ENCODE peak calls at places on chromosome 17, in seven cellular contexts. D is Panc1, G is H1, U is HCT116, A is K562, N is SK-N-SH, R is HepG2. Y is an unnamed sample.

GRCh38 chr17:39364236-39365025 is 37.0 kb downstream of the FBXL20 start:
- DNase-seq in A (peak; percentile 71), D (no peak), U (no peak), R (no peak), N (no peak), G (no peak), Y (no peak)

GRCh38 chr17:61362396-61362795 is 37.2 kb upstream of the TBX2 start:
- DNase-seq in D (no peak), U (no peak), G (no peak), N (no peak), A (no peak), R (no peak), Y (no peak)

GRCh38 chr17:12107905-12108304 is 87.2 kb downstream of the MAP2K4 start:
- DNase-seq in R (no peak), N (no peak), U (no peak), A (no peak), D (no peak), G (no peak), Y (no peak)

GRCh38 chr17:48597775-48598631 is 4.4 kb upstream of the HOXB5 start:
- DNase-seq in D (no peak), G (no peak), R (no peak), A (no peak), N (no peak), U (no peak), Y (no peak)

GRCh38 chr17:65134035-65134434 is 3.1 kb upstream of the RGS9 start:
- DNase-seq in R (no peak), D (no peak), A (no peak), N (no peak), G (no peak), U (no peak), Y (no peak)

GRCh38 chr17:80214878-80215210 is 5.3 kb downstream of the SGSH start:
- DNase-seq in N (no peak), R (no peak), U (no peak), G (no peak), A (no peak), D (no peak), Y (no peak)

GRCh38 chr17:61129876-61130275 is 269.8 kb upstream of the TBX2 start:
- DNase-seq in U (no peak), G (no peak), N (no peak), D (no peak), R (no peak), A (no peak), Y (no peak)

GRCh38 chr17:82949361-82949760 is 109.5 kb upstream of the ZNF750 start:
- DNase-seq in A (no peak), N (no peak), R (no peak), U (no peak), G (no peak), D (no peak), Y (no peak)

GRCh38 chr17:56891751-56892150 is 22.1 kb downstream of the TRIM25 start:
- DNase-seq in U (no peak), G (no peak), D (no peak), A (peak; percentile 41), N (peak; percentile 52), R (no peak), Y (no peak)

GRCh38 chr17:36888236-36888957 is 48.9 kb upstream of the LHX1 start:
- DNase-seq in A (no peak), D (no peak), G (no peak), N (no peak), U (no peak), R (no peak), Y (no peak)

GRCh38 chr17:10380631-10381408 is 8.0 kb upstream of the MYH13 start:
- DNase-seq in A (no peak), R (no peak), G (no peak), N (no peak), D (no peak), U (no peak), Y (no peak)

GRCh38 chr17:41528959-41529353 is 848 bp upstream of the KRT19 start:
- DNase-seq in G (no peak), R (no peak), A (no peak), U (no peak), D (no peak), N (no peak), Y (no peak)

GRCh38 chr17:68314916-68315535 is 23.7 kb downstream of the ARSG start:
- DNase-seq in N (no peak), A (no peak), G (no peak), U (no peak), R (no peak), D (no peak), Y (no peak)

GRCh38 chr17:325270-325976 is 27.2 kb downstream of the RPH3AL start:
- DNase-seq in D (no peak), U (no peak), A (no peak), G (no peak), N (no peak), R (no peak), Y (no peak)

GRCh38 chr17:74545456-74546230 is at the start of gene CD300C:
- DNase-seq in D (no peak), U (no peak), N (no peak), A (no peak), R (no peak), G (no peak), Y (no peak)

GRCh38 chr17:15469260-15469659 is 1.8 kb upstream of the CDRT4 start:
- DNase-seq in U (no peak), R (no peak), N (peak; percentile 54), D (no peak), G (no peak), A (no peak), Y (no peak)

GRCh38 chr17:19513897-19514488 is 19.7 kb upstream of the SLC47A1 start:
- DNase-seq in N (peak; percentile 74), U (peak; percentile 75), R (peak; percentile 68), D (peak; percentile 51), A (peak; percentile 64), G (no peak), Y (no peak)

GRCh38 chr17:6474906-6475305 is 30.7 kb downstream of the PIMREG start:
- DNase-seq in R (no peak), U (no peak), G (no peak), N (no peak), D (no peak), A (no peak), Y (no peak)

GRCh38 chr17:18038149-18038850 is 668 bp downstream of the ATPAF2 start:
- DNase-seq in N (no peak), R (no peak), G (no peak), U (no peak), D (no peak), A (peak; percentile 16), Y (no peak)

GRCh38 chr17:5430413-5430999 is 8.4 kb downstream of the C1QBP start:
- DNase-seq in G (no peak), N (no peak), A (no peak), R (no peak), U (no peak), D (no peak), Y (no peak)

GRCh38 chr17:28474035-28474640 is 694 bp downstream of the SLC13A2 start:
- DNase-seq in A (no peak), D (no peak), N (no peak), U (no peak), G (no peak), R (no peak), Y (no peak)

GRCh38 chr17:57993471-57994365 is 5.7 kb upstream of the VEZF1 start:
- DNase-seq in U (no peak), A (no peak), G (no peak), N (no peak), D (no peak), R (peak; percentile 77), Y (no peak)
- TF ChIP-seq SIN3A in U (no peak), A (no peak), G (no peak), N (no peak), D (no peak), R (no peak), Y (no peak)

GRCh38 chr17:77068915-77069314 is 71.9 kb upstream of the SEC14L1 start:
- DNase-seq in R (no peak), U (no peak), G (no peak), A (no peak), D (no peak), N (no peak), Y (no peak)
- TF ChIP-seq SIN3A in R (no peak), U (no peak), G (no peak), A (no peak), D (no peak), N (no peak), Y (no peak)

GRCh38 chr17:43359469-43360105 is 39.2 kb upstream of the ARL4D start:
- DNase-seq in A (no peak), R (no peak), G (no peak), D (no peak), U (no peak), N (no peak), Y (no peak)

GRCh38 chr17:43360739-43361498 is 37.9 kb upstream of the ARL4D start:
- DNase-seq in R (peak; percentile 99), G (peak; percentile 98), D (peak; percentile 97), A (no peak), U (no peak), N (peak; percentile 78), Y (peak; percentile 100)

GRCh38 chr17:43363181-43363925 is 35.4 kb upstream of the ARL4D start:
- DNase-seq in G (no peak), D (no peak), R (no peak), U (no peak), A (no peak), N (no peak), Y (no peak)

GRCh38 chr17:43356999-43357398 is 41.8 kb upstream of the ARL4D start:
- DNase-seq in D (no peak), U (no peak), G (no peak), N (no peak), R (no peak), A (no peak), Y (no peak)

DNA sequence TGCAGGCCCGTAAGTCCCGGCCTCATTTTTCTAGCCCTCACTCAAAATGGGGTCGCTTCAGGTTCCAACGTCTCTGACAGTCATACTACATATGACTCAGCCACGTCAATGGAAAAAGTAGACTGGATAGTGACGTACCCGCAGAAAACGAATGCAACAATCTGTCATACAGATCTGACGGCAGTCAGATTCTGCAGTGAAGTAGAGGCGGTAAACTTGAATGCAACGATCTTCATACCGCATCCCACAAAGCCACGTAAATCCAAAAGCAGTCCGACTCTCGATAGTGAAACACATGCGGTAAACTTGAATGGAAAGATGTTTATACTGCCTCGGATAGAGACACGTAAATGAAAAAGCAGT is 38.4 kb upstream of the ARL4D start:
- DNase-seq in A (no peak), N (peak; percentile 44), U (no peak), R (peak; percentile 73), G (no peak), D (peak; percentile 76), Y (no peak)
- TF ChIP-seq SIN3A in A (no peak), N (no peak), U (no peak), R (no peak), G (peak; percentile 22), D (no peak), Y (no peak)

DNA sequence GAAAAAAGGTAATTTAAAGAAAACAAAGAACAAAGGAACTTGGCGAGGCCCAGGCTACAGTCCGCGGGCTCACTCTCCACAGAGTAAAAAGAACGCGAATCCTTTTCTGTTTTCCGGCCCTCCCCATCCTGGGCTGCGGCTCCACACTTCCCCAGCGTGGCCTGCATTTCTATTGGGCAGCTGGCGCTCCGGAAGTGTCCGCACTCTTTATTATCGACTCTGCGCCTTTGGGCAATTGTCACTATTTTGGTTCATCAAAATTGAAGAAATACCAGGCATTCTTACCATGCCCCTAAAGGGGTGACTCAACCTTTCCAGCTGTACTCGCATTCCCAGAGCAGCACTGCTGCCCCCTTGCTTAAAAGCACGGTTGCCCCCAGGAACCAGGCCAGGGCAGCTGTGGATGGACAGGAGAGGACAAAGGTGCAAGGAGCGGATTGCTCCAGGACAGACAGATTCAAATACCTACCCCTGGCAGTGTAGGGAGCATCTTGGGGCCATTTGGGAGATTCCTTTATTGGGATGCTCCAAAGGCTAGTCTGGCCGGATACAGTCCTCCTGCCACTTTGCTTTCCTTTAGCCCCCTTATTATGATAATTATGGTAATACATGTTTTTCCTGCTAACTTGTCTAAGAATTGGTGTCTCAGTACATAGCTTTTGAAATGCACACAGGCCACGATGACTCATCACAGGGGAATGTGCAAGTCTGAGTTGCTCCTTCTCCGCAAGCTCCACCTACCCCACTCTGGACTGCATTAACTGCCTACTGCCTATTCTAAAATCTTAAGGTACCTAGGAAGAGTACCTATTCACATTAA is 985 bp upstream of the SLFN12 start:
- DNase-seq in U (peak; percentile 85), G (peak; percentile 82), D (peak; percentile 90), A (peak; percentile 72), N (no peak), R (peak; percentile 81), Y (peak; percentile 40)
- TF ChIP-seq SIN3A in U (no peak), G (peak; percentile 15), D (peak; percentile 12), A (no peak), N (no peak), R (no peak), Y (no peak)

Y was measured in GM12878.